ENCODE peak calls at places on chromosomes 11 and 22, in ten cellular contexts. X, R, H, F, P, M, G, L, K and A are unnamed samples.
A peak's percentile ranks its signal among the peaks of the same experiment; 100 is the strongest.

GRCh38 chr11:2290351-2290841 is 11.3 kb downstream of the C11orf21 start:
- DNase-seq in X (no peak), R (no peak), H (no peak), F (no peak), P (peak; percentile 48), M (peak; percentile 4), G (no peak), L (no peak), K (no peak), A (no peak)

GRCh38 chr11:66651011-66651410 is 12.5 kb downstream of the RBM4 start:
- DNase-seq in X (no peak), R (no peak), H (peak; percentile 62), F (peak; percentile 38), P (no peak), M (no peak), G (no peak), L (no peak), K (no peak), A (no peak)

GRCh38 chr22:25488244-25489020 is 76.0 kb upstream of the GRK3 start:
- DNase-seq in X (no peak), R (no peak), H (peak; percentile 76), F (no peak), P (no peak), M (no peak), G (no peak), L (no peak), K (peak; percentile 39), A (no peak)

GRCh38 chr11:121655481-121656332 is 202.9 kb upstream of the SORL1-AS1 start:
- DNase-seq in X (peak; percentile 87), R (peak; percentile 95), H (peak; percentile 99), F (peak; percentile 79), P (peak; percentile 95), M (peak; percentile 76), G (peak; percentile 86), L (peak; percentile 86), K (peak; percentile 80), A (peak; percentile 88)

GRCh38 chr22:49764151-49764581 is 63.5 kb downstream of the BRD1 start:
- DNase-seq in X (no peak), R (no peak), H (peak; percentile 28), F (no peak), P (peak; percentile 72), M (no peak), G (no peak), L (no peak), K (peak; percentile 11), A (no peak)

GRCh38 chr11:122100222-122101080 is 15.6 kb downstream of the BLID start:
- DNase-seq in X (peak; percentile 50), R (no peak), H (peak; percentile 68), F (no peak), P (no peak), M (no peak), G (no peak), L (peak; percentile 22), K (peak; percentile 71), A (no peak)

GRCh38 chr11:67165595-67165994 is 46.5 kb downstream of the KDM2A start:
- DNase-seq in X (no peak), R (no peak), H (no peak), F (no peak), P (no peak), M (no peak), G (no peak), L (no peak), K (no peak), A (no peak)

GRCh38 chr22:45917146-45917545 is 59.8 kb downstream of the WNT7B start:
- DNase-seq in X (no peak), R (no peak), H (no peak), F (no peak), P (no peak), M (no peak), G (no peak), L (no peak), K (no peak), A (no peak)

GRCh38 chr11:627273-627585 is 248 bp upstream of the SCT start:
- DNase-seq in X (no peak), R (no peak), H (no peak), F (no peak), P (no peak), M (no peak), G (no peak), L (no peak), K (no peak), A (no peak)

GRCh38 chr11:630871-631270 is 3.9 kb upstream of the SCT start:
- DNase-seq in X (no peak), R (no peak), H (no peak), F (peak; percentile 54), P (no peak), M (no peak), G (no peak), L (no peak), K (no peak), A (no peak)

GRCh38 chr11:626475-627272 is at the start of gene SCT:
- DNase-seq in X (no peak), R (no peak), H (no peak), F (no peak), P (no peak), M (peak; percentile 6), G (no peak), L (no peak), K (no peak), A (no peak)

GRCh38 chr11:628056-628455 is 1.1 kb upstream of the SCT start:
- DNase-seq in X (no peak), R (no peak), H (no peak), F (no peak), P (peak; percentile 78), M (peak; percentile 7), G (no peak), L (no peak), K (no peak), A (no peak)

GRCh38 chr11:629237-629583 is 2.2 kb upstream of the SCT start:
- DNase-seq in X (no peak), R (no peak), H (no peak), F (peak; percentile 82), P (no peak), M (peak; percentile 70), G (peak; percentile 77), L (no peak), K (peak; percentile 90), A (peak; percentile 75)
- TF ChIP-seq CTCF in X (no peak), R (no peak), H (no peak), F (peak; percentile 2), P (no peak), M (peak; percentile 41), G (peak; percentile 29), L (no peak), K (peak; percentile 43), A (no peak)

DNA sequence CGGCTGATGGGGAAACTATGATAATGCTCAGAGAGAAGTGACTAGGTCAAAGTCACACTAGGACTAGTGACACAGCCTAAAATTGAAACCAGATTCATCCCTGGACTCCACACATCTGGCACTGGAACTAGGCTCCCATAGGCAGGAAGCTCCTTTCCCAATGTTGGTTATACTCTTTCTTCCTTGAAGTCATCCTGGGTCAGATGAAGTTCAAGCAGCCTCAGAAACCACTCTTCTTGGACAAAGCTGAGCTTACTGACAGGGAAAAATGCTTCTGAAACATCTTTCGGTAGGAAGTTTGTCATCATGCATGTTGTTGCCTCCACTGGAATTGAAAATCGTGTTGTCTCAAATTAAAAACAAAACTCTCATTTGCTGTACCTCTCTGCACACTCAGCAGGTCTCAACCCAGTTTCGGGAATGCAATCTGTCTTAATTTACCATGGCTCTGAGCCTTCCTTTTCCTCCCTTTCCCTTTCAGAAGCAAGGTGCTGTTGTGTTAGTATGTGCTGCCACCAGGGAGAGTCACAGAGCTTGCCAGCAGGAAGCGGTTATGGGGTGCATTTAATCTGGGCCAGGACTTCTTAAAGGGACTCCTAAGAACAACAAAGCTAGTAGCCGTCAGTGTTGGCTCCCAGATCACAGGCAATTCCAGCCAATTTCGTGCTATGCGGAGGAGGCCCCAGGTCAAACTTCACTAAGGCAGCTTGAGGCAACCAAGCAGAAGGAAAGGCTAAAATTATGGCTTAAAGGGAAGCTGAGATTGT is 384.8 kb downstream of the TENM4 start:
- DNase-seq in X (no peak), R (peak; percentile 31), H (peak; percentile 95), F (no peak), P (no peak), M (no peak), G (peak; percentile 46), L (no peak), K (no peak), A (no peak)
- TF ChIP-seq CTCF in X (no peak), R (peak; percentile 37), H (peak; percentile 27), F (no peak), P (no peak), M (no peak), G (peak; percentile 20), L (no peak), K (no peak), A (no peak)

GRCh38 chr11:77115956-77116355 is 12.1 kb upstream of the MYO7A start:
- DNase-seq in X (no peak), R (no peak), H (no peak), F (no peak), P (peak; percentile 70), M (no peak), G (no peak), L (no peak), K (no peak), A (no peak)

GRCh38 chr11:77117485-77117884 is 10.6 kb upstream of the MYO7A start:
- DNase-seq in X (no peak), R (no peak), H (no peak), F (no peak), P (peak; percentile 30), M (no peak), G (no peak), L (no peak), K (no peak), A (no peak)

GRCh38 chr11:77114089-77114463 is 11.4 kb downstream of the OMP start:
- DNase-seq in X (no peak), R (no peak), H (no peak), F (no peak), P (peak; percentile 67), M (no peak), G (no peak), L (no peak), K (no peak), A (no peak)

GRCh38 chr11:77113382-77114088 is 10.9 kb downstream of the OMP start:
- DNase-seq in X (peak; percentile 56), R (no peak), H (peak; percentile 47), F (peak; percentile 12), P (peak; percentile 54), M (peak; percentile 49), G (peak; percentile 33), L (peak; percentile 29), K (no peak), A (peak; percentile 59)

DNA sequence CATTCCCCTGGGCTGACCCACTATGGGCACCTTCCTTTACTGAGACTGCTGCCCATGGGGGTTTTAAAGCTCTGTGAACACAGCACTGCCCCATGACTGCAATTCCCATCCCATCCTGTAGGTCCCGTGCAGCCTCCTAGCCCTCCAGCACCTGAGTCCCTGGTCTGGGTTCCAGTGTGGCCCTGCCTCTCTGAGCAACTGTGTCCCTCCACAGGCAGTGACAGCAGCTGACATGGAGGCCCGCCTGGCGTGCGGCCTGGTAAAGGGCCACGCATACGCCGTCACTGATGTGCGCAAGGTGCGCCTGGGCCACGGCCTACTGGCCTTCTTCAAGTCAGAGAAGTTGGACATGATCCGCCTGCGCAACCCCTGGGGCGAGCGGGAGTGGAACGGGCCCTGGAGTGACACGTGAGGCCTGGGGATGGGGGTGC is 12.6 kb downstream of the OMP start:
- DNase-seq in X (no peak), R (no peak), H (no peak), F (no peak), P (peak; percentile 69), M (no peak), G (no peak), L (no peak), K (no peak), A (no peak)
- TF ChIP-seq CTCF in X (no peak), R (peak; percentile 4), H (no peak), F (peak; percentile 31), P (no peak), M (peak; percentile 59), G (peak; percentile 27), L (peak; percentile 46), K (no peak), A (no peak)

DNA sequence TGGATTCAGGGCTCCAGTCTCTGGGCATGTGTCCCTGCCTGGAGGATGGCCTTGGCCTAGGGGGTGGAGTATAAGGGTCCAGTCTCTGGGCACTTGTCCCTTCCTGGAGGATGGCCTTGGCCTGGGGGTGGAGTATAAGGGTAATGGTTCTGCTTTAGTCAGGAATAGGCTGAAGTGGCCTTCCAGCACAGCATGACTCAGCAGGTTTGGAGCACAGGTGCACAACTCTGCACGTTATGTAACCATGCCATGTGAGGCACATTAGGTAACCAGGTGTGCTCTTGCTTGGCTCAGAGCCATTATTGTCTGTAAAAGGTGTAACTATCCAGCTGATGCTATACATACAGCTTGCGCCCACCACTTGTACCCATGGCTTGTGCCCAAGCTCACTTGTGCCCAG is 48.4 kb upstream of the POLD3 start:
- DNase-seq in X (no peak), R (no peak), H (no peak), F (no peak), P (no peak), M (no peak), G (no peak), L (no peak), K (no peak), A (no peak)
- TF ChIP-seq CTCF in X (no peak), R (no peak), H (no peak), F (no peak), P (no peak), M (no peak), G (no peak), L (no peak), K (no peak), A (no peak)